ENCODE peak calls at places on chromosomes 3 and 15, in four cellular contexts. G, F, D and X are unnamed samples.
A peak's percentile ranks its signal among the peaks of the same experiment; 100 is the strongest.

GRCh38 chr3:130772124-130772523 is 25.5 kb upstream of the PIK3R4 start:
- DNase-seq in F (no peak), G (no peak), D (no peak), X (no peak)

GRCh38 chr3:159635047-159635641 is 353.5 kb upstream of the IL12A start:
- DNase-seq in F (no peak), G (no peak), D (peak; percentile 28), X (peak; percentile 21)

GRCh38 chr15:58387130-58387529 is 44.7 kb upstream of the LIPC start:
- DNase-seq in G (peak; percentile 28), D (no peak), F (no peak), X (peak; percentile 72)

GRCh38 chr15:34732430-34732829 is 22.4 kb downstream of the GJD2 start:
- DNase-seq in F (peak; percentile 15), G (no peak), D (no peak), X (no peak)

GRCh38 chr3:124229836-124230235 is 237.9 kb upstream of the ROPN1 start:
- DNase-seq in F (no peak), D (no peak), G (no peak), X (no peak)

GRCh38 chr3:13023251-13024055 is 49.8 kb downstream of the IQSEC1 start:
- DNase-seq in G (no peak), F (no peak), D (no peak), X (no peak)

GRCh38 chr3:188059346-188059745 is 94.6 kb upstream of the LPP start:
- DNase-seq in D (no peak), G (no peak), F (no peak), X (no peak)

GRCh38 chr3:192080336-192080735 is 619.4 kb downstream of the PYDC2 start:
- DNase-seq in G (no peak), D (no peak), F (no peak), X (no peak)

GRCh38 chr3:31392568-31392967 is 140.2 kb upstream of the STT3B start:
- DNase-seq in D (no peak), F (no peak), G (no peak), X (no peak)

GRCh38 chr15:43408789-43409188 is 37.9 kb downstream of the TUBGCP4 start:
- DNase-seq in D (no peak), G (no peak), F (no peak), X (no peak)

GRCh38 chr3:16132190-16132589 is 42.3 kb upstream of the GALNT15 start:
- DNase-seq in D (no peak), G (no peak), F (no peak), X (no peak)

GRCh38 chr3:80688814-80689213 is 921.0 kb upstream of the ROBO1 start:
- DNase-seq in F (no peak), D (peak; percentile 32), G (no peak), X (no peak)

GRCh38 chr3:12954891-12955650 is 113.7 kb upstream of the RPL32 start:
- DNase-seq in F (no peak), G (no peak), D (peak; percentile 49), X (peak; percentile 62)

GRCh38 chr3:197305854-197306253 is 7.4 kb upstream of the DLG1 start:
- DNase-seq in F (no peak), D (no peak), G (peak; percentile 76), X (peak; percentile 97)

GRCh38 chr15:83285284-83285978 is 967 bp upstream of the BNC1 start:
- DNase-seq in G (no peak), D (no peak), F (no peak), X (no peak)

GRCh38 chr3:46927718-46928073 is 48.8 kb downstream of the CCDC12 start:
- DNase-seq in D (no peak), F (no peak), G (no peak), X (no peak)

GRCh38 chr3:41162541-41162940 is 36.8 kb upstream of the CTNNB1 start:
- DNase-seq in G (no peak), F (no peak), D (no peak), X (no peak)

GRCh38 chr3:167673221-167673620 is 19.5 kb upstream of the WDR49 start:
- DNase-seq in D (no peak), G (no peak), F (no peak), X (no peak)

GRCh38 chr3:135382621-135383020 is 582.9 kb upstream of the PPP2R3A start:
- DNase-seq in D (no peak), F (no peak), G (no peak), X (no peak)

GRCh38 chr3:15042936-15043335 is 22.2 kb downstream of the MRPS25 start:
- DNase-seq in F (no peak), D (no peak), G (no peak), X (peak; percentile 24)

GRCh38 chr3:105812194-105812586 is 56.6 kb downstream of the CBLB start:
- DNase-seq in G (no peak), F (no peak), D (no peak), X (peak; percentile 60)

GRCh38 chr3:95277614-95278013 is 1214.8 kb downstream of the NSUN3 start:
- DNase-seq in D (no peak), G (no peak), F (no peak), X (no peak)

GRCh38 chr3:8532251-8532831 is 30.7 kb downstream of the LMCD1 start:
- DNase-seq in G (no peak), D (no peak), F (no peak), X (peak; percentile 98)

GRCh38 chr3:123807820-123808219 is 76.3 kb downstream of the MYLK start:
- DNase-seq in G (no peak), D (no peak), F (no peak), X (no peak)

GRCh38 chr3:151156618-151157216 is 46.3 kb downstream of the GPR171 start:
- DNase-seq in D (peak; percentile 77), G (no peak), F (peak; percentile 36), X (peak; percentile 50)

GRCh38 chr15:70125605-70126004 is 27.9 kb upstream of the TLE3 start:
- DNase-seq in G (no peak), F (no peak), D (no peak), X (no peak)

DNA sequence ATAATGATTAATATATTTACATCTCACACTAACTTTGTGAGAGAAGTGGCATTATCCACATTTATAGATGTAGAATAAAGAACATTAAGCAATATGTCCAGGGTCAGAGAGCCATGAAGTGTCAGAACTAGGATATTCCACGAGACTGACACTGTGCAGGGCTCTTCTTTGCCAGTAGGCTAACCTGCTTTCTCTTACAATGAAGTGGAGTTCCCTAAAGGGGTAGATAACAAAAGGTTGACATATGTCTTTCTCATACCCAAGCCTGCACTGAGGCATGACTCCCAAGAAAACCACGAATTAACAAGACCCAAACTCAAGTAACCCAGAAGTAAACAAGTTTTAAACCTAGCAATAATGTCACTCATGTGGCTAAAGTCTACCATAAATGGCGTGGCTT is 191.5 kb upstream of the SLC2A2 start:
- DNase-seq in D (no peak), F (no peak), G (no peak), X (no peak)
- H3K4me3 ChIP-seq in D (no peak overlapping the region), F (no peak overlapping the region), G (no peak overlapping the region), X (no peak overlapping the region)

GRCh38 chr3:60028243-60028642 is 978.4 kb upstream of the CFAP20DC start:
- DNase-seq in D (no peak), F (no peak), G (no peak), X (no peak)

GRCh38 chr3:60030982-60031381 is 981.2 kb upstream of the CFAP20DC start:
- DNase-seq in D (no peak), G (no peak), F (no peak), X (no peak)

GRCh38 chr3:60024400-60024799 is 974.6 kb upstream of the CFAP20DC start:
- DNase-seq in D (no peak), F (no peak), G (no peak), X (no peak)

GRCh38 chr3:60025071-60026055 is 975.5 kb upstream of the CFAP20DC start:
- DNase-seq in G (peak; percentile 8), D (no peak), F (no peak), X (peak; percentile 78)

GRCh38 chr3:60027335-60027734 is 977.5 kb upstream of the CFAP20DC start:
- DNase-seq in D (no peak), F (no peak), G (no peak), X (no peak)
- TF ChIP-seq CTCF in D (no peak), F (no peak), G (no peak), X (no peak)

GRCh38 chr3:186976802-186977201 is 46.5 kb downstream of the ST6GAL1 start:
- DNase-seq in D (no peak), G (no peak), F (no peak), X (no peak)
- H3K4me3 ChIP-seq in D (no peak overlapping the region), G (no peak overlapping the region), F (no peak overlapping the region), X (no peak overlapping the region)

GRCh38 chr15:50828610-50829206 is 63.2 kb upstream of the SPPL2A start:
- DNase-seq in F (peak; percentile 48), D (peak; percentile 74), G (peak; percentile 86), X (peak; percentile 95)
- TF ChIP-seq CTCF in F (no peak), D (no peak), G (no peak), X (peak; percentile 17)

GRCh38 chr3:27326211-27326948 is 42.8 kb downstream of the NEK10 start:
- DNase-seq in F (peak; percentile 88), G (peak; percentile 77), D (peak; percentile 23), X (peak; percentile 97)

GRCh38 chr3:27325419-27325818 is 43.8 kb downstream of the NEK10 start:
- DNase-seq in D (no peak), F (no peak), G (no peak), X (no peak)

GRCh38 chr3:27324695-27325094 is 44.5 kb downstream of the NEK10 start:
- DNase-seq in F (no peak), D (no peak), G (no peak), X (no peak)

GRCh38 chr3:27323087-27323570 is 46.1 kb downstream of the NEK10 start:
- DNase-seq in G (no peak), D (no peak), F (no peak), X (no peak)

GRCh38 chr3:27326949-27327582 is 42.1 kb downstream of the NEK10 start:
- DNase-seq in F (no peak), D (no peak), G (no peak), X (no peak)
- H3K4me3 ChIP-seq in F (no peak overlapping the region), D (no peak overlapping the region), G (no peak overlapping the region), X (no peak overlapping the region)